ENCODE peak calls at places on chromosomes 11 and 22, in ten cellular contexts. B, Y, I, J, H, G, T, C, Q and P are unnamed samples.

GRCh38 chr11:15113381-15113780 is 1.3 kb upstream of the INSC start:
- DNase-seq in B (no peak), J (no peak), C (peak), T (no peak), G (no peak), H (no peak), Y (no peak), I (no peak), Q (no peak), P (no peak)

GRCh38 chr11:116553482-116553881 is 219.3 kb downstream of the BUD13 start:
- DNase-seq in T (no peak), B (no peak), J (no peak), I (no peak), Q (no peak), H (no peak), G (no peak), Y (no peak), C (no peak), P (no peak)

GRCh38 chr11:32290783-32291182 is 144.6 kb downstream of the WT1 start:
- DNase-seq in T (no peak), Y (no peak), C (no peak), I (no peak), H (no peak), J (no peak), G (no peak), B (no peak), Q (no peak), P (no peak)

GRCh38 chr22:49867303-49868250 is 13.9 kb downstream of the ZBED4 start:
- DNase-seq in G (no peak), Y (no peak), Q (no peak), B (no peak), C (peak), H (no peak), J (no peak), T (no peak), I (no peak), P (no peak)

GRCh38 chr11:118587952-118588351 is 15.7 kb downstream of the ARCN1 start:
- DNase-seq in C (no peak), Q (no peak), Y (no peak), J (no peak), I (no peak), B (no peak), G (no peak), H (no peak), T (no peak), P (no peak)

GRCh38 chr11:70481625-70482528 is 83.5 kb downstream of the CTTN start:
- DNase-seq in J (peak), T (no peak), Q (no peak), I (no peak), C (no peak), Y (no peak), H (no peak), G (no peak), B (peak), P (peak)

GRCh38 chr22:44645083-44645482 is 56.9 kb upstream of the PRR5 start:
- DNase-seq in I (no peak), Q (no peak), H (no peak), G (no peak), C (no peak), T (peak), Y (no peak), B (no peak), J (no peak), P (no peak)

GRCh38 chr22:32996702-32997101 is 61.5 kb downstream of the SYN3 start:
- DNase-seq in C (no peak), I (peak), G (peak), Q (no peak), B (peak), Y (no peak), J (peak), T (no peak), H (no peak), P (peak)

GRCh38 chr11:58289266-58289665 is 21.2 kb upstream of the OR10W1 start:
- DNase-seq in Y (no peak), C (no peak), G (no peak), H (no peak), I (no peak), T (no peak), B (no peak), J (no peak), Q (no peak), P (no peak)